ENCODE peak calls at places on chromosome 7, in ten cellular contexts. J, Q, Y, C, K, X, S, L, H and O are unnamed samples.

GRCh38 chr7:129160161-129160911 is 15.8 kb downstream of the TSPAN33 start:
- DNase-seq in J (no peak), Q (peak; percentile 87), Y (no peak), C (no peak), K (no peak), X (no peak), S (no peak), L (no peak), H (no peak), O (no peak)

GRCh38 chr7:37230221-37230620 is 218.4 kb downstream of the ELMO1 start:
- DNase-seq in J (no peak), Q (no peak), Y (no peak), C (no peak), K (peak; percentile 58), X (peak; percentile 87), S (peak; percentile 24), L (no peak), H (no peak), O (no peak)

GRCh38 chr7:40880581-40880980 is 745.8 kb downstream of the SUGCT start:
- DNase-seq in J (no peak), Q (no peak), Y (peak; percentile 48), C (no peak), K (no peak), X (no peak), S (no peak), L (no peak), H (no peak), O (no peak)

GRCh38 chr7:81616951-81617350 is 152.9 kb downstream of the HGF start:
- DNase-seq in J (no peak), Q (no peak), Y (peak; percentile 80), C (no peak), K (no peak), X (no peak), S (no peak), L (no peak), H (no peak), O (no peak)

GRCh38 chr7:131190146-131190545 is 137.5 kb upstream of the MKLN1 start:
- DNase-seq in J (no peak), Q (peak; percentile 4), Y (no peak), C (no peak), K (no peak), X (peak; percentile 74), S (no peak), L (no peak), H (no peak), O (no peak)

GRCh38 chr7:74344786-74345185 is 55.6 kb downstream of the CLIP2 start:
- DNase-seq in J (no peak), Q (no peak), Y (no peak), C (no peak), K (no peak), X (no peak), S (no peak), L (no peak), H (no peak), O (no peak)

GRCh38 chr7:115910541-115911164 is 119.9 kb downstream of the TFEC start:
- DNase-seq in J (no peak), Q (peak; percentile 48), Y (peak; percentile 22), C (no peak), K (no peak), X (no peak), S (no peak), L (no peak), H (no peak), O (no peak)

GRCh38 chr7:141073173-141073640 is 657 bp upstream of the TMEM178B start:
- DNase-seq in J (no peak), Q (peak; percentile 92), Y (peak; percentile 44), C (no peak), K (peak; percentile 72), X (no peak), S (peak; percentile 52), L (peak; percentile 22), H (no peak), O (no peak)

GRCh38 chr7:121954803-121955202 is 81.8 kb downstream of the PTPRZ1 start:
- DNase-seq in J (no peak), Q (no peak), Y (peak; percentile 71), C (no peak), K (no peak), X (no peak), S (no peak), L (no peak), H (no peak), O (no peak)

GRCh38 chr7:73893342-73894101 is 32.6 kb downstream of the TMEM270 start:
- DNase-seq in J (peak; percentile 84), Q (no peak), Y (peak; percentile 45), C (no peak), K (peak; percentile 94), X (peak; percentile 87), S (peak; percentile 83), L (no peak), H (no peak), O (peak; percentile 75)

GRCh38 chr7:11437987-11438386 is 394.0 kb downstream of the THSD7A start:
- DNase-seq in J (no peak), Q (no peak), Y (peak; percentile 30), C (no peak), K (no peak), X (no peak), S (no peak), L (no peak), H (no peak), O (no peak)

GRCh38 chr7:27103489-27104226 is 1.2 kb upstream of the HOXA2 start:
- DNase-seq in J (peak; percentile 50), Q (peak; percentile 56), Y (peak; percentile 34), C (peak; percentile 67), K (no peak), X (peak; percentile 74), S (no peak), L (no peak), H (no peak), O (no peak)
- H3K4me3 ChIP-seq in J (peak overlapping the region; percentile 24), Q (no peak overlapping the region), Y (peak overlapping the region; percentile 35), C (no peak overlapping the region), K (peak overlapping the region; percentile 46), X (peak overlapping the region; percentile 37), S (peak overlapping the region; percentile 31), L (no peak overlapping the region), H (peak overlapping the region; percentile 50), O (no peak overlapping the region)

GRCh38 chr7:4758111-4758510 is 17.3 kb upstream of the AP5Z1 start:
- DNase-seq in J (no peak), Q (no peak), Y (no peak), C (no peak), K (no peak), X (no peak), S (no peak), L (no peak), H (no peak), O (no peak)
- H3K4me1 ChIP-seq in J (no peaks in the 10 kb centered on the region), Q (no peaks in the 10 kb centered on the region), Y (no peaks in the 10 kb centered on the region), C (no peaks in the 10 kb centered on the region), K (no peaks in the 10 kb centered on the region), X (no peaks in the 10 kb centered on the region), S (no peaks in the 10 kb centered on the region), L (no peaks in the 10 kb centered on the region), H (peaks cover 14% of the 10 kb centered on the region), O (peaks cover 5% of the 10 kb centered on the region)

GRCh38 chr7:101059620-101059942 is 25.7 kb upstream of the TRIM56 start:
- DNase-seq in J (no peak), Q (no peak), Y (no peak), C (no peak), K (no peak), X (no peak), S (no peak), L (no peak), H (no peak), O (no peak)

GRCh38 chr7:101060992-101061391 is 24.3 kb upstream of the TRIM56 start:
- DNase-seq in J (no peak), Q (no peak), Y (no peak), C (no peak), K (no peak), X (no peak), S (no peak), L (no peak), H (no peak), O (no peak)

DNA sequence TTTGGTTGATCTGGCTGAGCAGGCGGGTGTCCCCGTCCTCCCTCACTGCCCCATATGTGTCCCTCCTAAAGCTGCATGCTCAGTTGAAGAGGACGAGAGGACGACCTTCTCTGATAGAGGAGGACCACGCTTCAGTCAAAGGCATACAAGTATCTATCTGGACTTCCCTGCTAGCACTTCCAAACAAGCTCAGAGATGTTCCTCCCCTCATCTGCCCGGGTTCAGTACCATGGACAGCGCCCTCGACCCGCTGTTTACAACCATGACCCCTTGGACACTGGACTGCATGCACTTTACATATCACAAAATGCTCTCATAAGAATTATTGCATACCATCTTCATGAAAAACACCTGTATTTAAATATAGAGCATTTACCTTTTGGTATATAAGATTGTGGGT is 26.9 kb upstream of the TRIM56 start:
- DNase-seq in J (peak; percentile 69), Q (peak; percentile 86), Y (peak; percentile 38), C (peak; percentile 55), K (peak; percentile 86), X (no peak), S (peak; percentile 74), L (peak; percentile 55), H (no peak), O (peak; percentile 39)
- H3K27me3 ChIP-seq in J (no peaks in the 10 kb centered on the region), Q (peaks cover 53% of the 10 kb centered on the region), Y (peaks cover 28% of the 10 kb centered on the region), C (no peaks in the 10 kb centered on the region), K (no peaks in the 10 kb centered on the region), X (peaks cover 19% of the 10 kb centered on the region), S (peaks cover 30% of the 10 kb centered on the region), L (no peaks in the 10 kb centered on the region), H (no peaks in the 10 kb centered on the region), O (no peaks in the 10 kb centered on the region)

GRCh38 chr7:29143698-29144203 is 2.6 kb downstream of the CPVL start:
- DNase-seq in J (no peak), Q (no peak), Y (no peak), C (no peak), K (no peak), X (no peak), S (no peak), L (no peak), H (no peak), O (no peak)

GRCh38 chr7:29145553-29146081 is 720 bp downstream of the CPVL start:
- DNase-seq in J (no peak), Q (peak; percentile 36), Y (no peak), C (no peak), K (no peak), X (no peak), S (no peak), L (no peak), H (no peak), O (no peak)

GRCh38 chr7:29146082-29146706 is at the start of gene CPVL:
- DNase-seq in J (peak; percentile 89), Q (peak; percentile 64), Y (no peak), C (peak; percentile 59), K (peak; percentile 80), X (peak; percentile 87), S (peak; percentile 53), L (peak; percentile 25), H (peak; percentile 72), O (peak; percentile 53)

GRCh38 chr7:29147821-29148220 is 1.5 kb upstream of the CPVL start:
- DNase-seq in J (peak; percentile 55), Q (no peak), Y (no peak), C (no peak), K (no peak), X (no peak), S (no peak), L (no peak), H (no peak), O (no peak)

GRCh38 chr7:29146888-29147609 is 712 bp upstream of the CPVL start:
- DNase-seq in J (peak; percentile 55), Q (peak; percentile 45), Y (peak; percentile 6), C (peak; percentile 32), K (peak; percentile 63), X (peak; percentile 70), S (peak; percentile 23), L (peak; percentile 38), H (no peak), O (peak; percentile 27)
- H3K4me3 ChIP-seq in J (no peak overlapping the region), Q (peak overlapping the region; percentile 72), Y (peak overlapping the region; percentile 65), C (peak overlapping the region; percentile 36), K (peak overlapping the region; percentile 29), X (peak overlapping the region; percentile 35), S (peak overlapping the region; percentile 61), L (no peak overlapping the region), H (peak overlapping the region; percentile 42), O (peak overlapping the region; percentile 31)